ENCODE peak calls at places on chromosomes 12 and 14, in seven cellular contexts. S, C, Z, Q, J, O and W are unnamed samples.

GRCh38 chr14:68841030-68841809 is 48.4 kb upstream of the ZFP36L1 start:
- DNase-seq in S (no peak), C (no peak), Z (no peak), Q (no peak), J (no peak), O (no peak), W (no peak)

GRCh38 chr14:101812071-101812470 is 50.6 kb downstream of the PPP2R5C start:
- DNase-seq in S (no peak), C (no peak), Z (no peak), Q (no peak), J (no peak), O (no peak), W (no peak)

GRCh38 chr12:120206228-120206627 is 5.3 kb upstream of the RPLP0 start:
- DNase-seq in S (no peak), C (no peak), Z (no peak), Q (no peak), J (no peak), O (no peak), W (no peak)

GRCh38 chr14:105861985-105862465 is 335.6 kb downstream of the TMEM121 start:
- DNase-seq in S (no peak), C (no peak), Z (no peak), Q (no peak), J (peak), O (no peak), W (no peak)

GRCh38 chr14:90024910-90025309 is 36.9 kb upstream of the KCNK13 start:
- DNase-seq in S (no peak), C (no peak), Z (no peak), Q (no peak), J (no peak), O (no peak), W (no peak)

GRCh38 chr12:33000016-33000415 is 103.4 kb upstream of the PKP2 start:
- DNase-seq in S (no peak), C (no peak), Z (no peak), Q (no peak), J (no peak), O (no peak), W (no peak)

GRCh38 chr12:121812921-121813896 is 9.4 kb downstream of the SETD1B start:
- DNase-seq in S (no peak), C (peak), Z (no peak), Q (no peak), J (no peak), O (no peak), W (no peak)

GRCh38 chr14:72513994-72514659 is 379.8 kb downstream of the DPF3 start:
- DNase-seq in S (peak), C (peak), Z (no peak), Q (peak), J (no peak), O (peak), W (peak)

GRCh38 chr14:104868060-104868740 is 3.1 kb downstream of the CEP170B start:
- DNase-seq in S (no peak), C (no peak), Z (no peak), Q (no peak), J (no peak), O (no peak), W (no peak)

GRCh38 chr12:111429760-111430417 is 24.2 kb downstream of the SH2B3 start:
- DNase-seq in S (no peak), C (no peak), Z (no peak), Q (peak), J (no peak), O (no peak), W (no peak)

GRCh38 chr12:93757792-93758694 is 80.9 kb downstream of the CRADD start:
- DNase-seq in S (no peak), C (peak), Z (no peak), Q (no peak), J (no peak), O (no peak), W (no peak)

GRCh38 chr12:53569174-53569557 is 57.0 kb downstream of the ATF7 start:
- DNase-seq in S (no peak), C (no peak), Z (peak), Q (no peak), J (no peak), O (no peak), W (no peak)

GRCh38 chr14:81471062-81471461 is 62.6 kb downstream of the SEL1L start:
- DNase-seq in S (no peak), C (no peak), Z (no peak), Q (no peak), J (no peak), O (no peak), W (no peak)

GRCh38 chr12:32053881-32054624 is 52.6 kb upstream of the BICD1 start:
- DNase-seq in S (no peak), C (peak), Z (no peak), Q (no peak), J (no peak), O (peak), W (no peak)

GRCh38 chr14:71538949-71539659 is 393.1 kb upstream of the RGS6 start:
- DNase-seq in S (no peak), C (no peak), Z (no peak), Q (no peak), J (no peak), O (no peak), W (no peak)

GRCh38 chr14:24284501-24285035 is 13.2 kb upstream of the RABGGTA start:
- DNase-seq in S (no peak), C (no peak), Z (no peak), Q (no peak), J (no peak), O (no peak), W (no peak)

GRCh38 chr12:94621662-94622359 is 28.5 kb downstream of the TMCC3 start:
- DNase-seq in S (no peak), C (no peak), Z (no peak), Q (no peak), J (peak), O (no peak), W (no peak)

GRCh38 chr12:100404769-100405407 is 48.0 kb downstream of the SLC17A8 start:
- DNase-seq in S (peak), C (peak), Z (peak), Q (peak), J (peak), O (peak), W (no peak)

GRCh38 chr12:72024613-72025012 is 86.0 kb downstream of the TPH2 start:
- DNase-seq in S (no peak), C (no peak), Z (no peak), Q (no peak), J (no peak), O (no peak), W (no peak)

GRCh38 chr12:68786929-68787328 is 21.0 kb upstream of the MDM2 start:
- DNase-seq in S (no peak), C (no peak), Z (no peak), Q (no peak), J (no peak), O (peak), W (peak)

GRCh38 chr12:1171657-1172056 is 180.6 kb downstream of the ERC1 start:
- DNase-seq in S (no peak), C (no peak), Z (no peak), Q (no peak), J (no peak), O (no peak), W (no peak)

GRCh38 chr14:33404964-33405574 is 466.4 kb downstream of the NPAS3 start:
- DNase-seq in S (no peak), C (no peak), Z (no peak), Q (no peak), J (no peak), O (no peak), W (no peak)

GRCh38 chr12:32828552-32828951 is 68.0 kb downstream of the PKP2 start:
- DNase-seq in S (no peak), C (no peak), Z (no peak), Q (no peak), J (no peak), O (no peak), W (no peak)

GRCh38 chr12:104588048-104588942 is 131.5 kb downstream of the CHST11 start:
- DNase-seq in S (peak), C (no peak), Z (no peak), Q (no peak), J (no peak), O (no peak), W (no peak)

GRCh38 chr14:94485944-94486841 is 10.2 kb upstream of the SERPINA9 start:
- DNase-seq in S (peak), C (peak), Z (peak), Q (peak), J (no peak), O (peak), W (peak)

GRCh38 chr12:113101751-113102150 is 33.8 kb downstream of the RASAL1 start:
- DNase-seq in S (no peak), C (no peak), Z (no peak), Q (no peak), J (no peak), O (no peak), W (no peak)

GRCh38 chr14:105364100-105364708 is 34.1 kb upstream of the TEX22 start:
- DNase-seq in S (no peak), C (peak), Z (no peak), Q (peak), J (no peak), O (no peak), W (no peak)

GRCh38 chr12:31259136-31259881 is 66.6 kb downstream of the SINHCAF start:
- DNase-seq in S (no peak), C (no peak), Z (no peak), Q (no peak), J (no peak), O (no peak), W (no peak)

GRCh38 chr12:62522984-62523383 is 56.4 kb downstream of the MON2 start:
- DNase-seq in S (no peak), C (no peak), Z (no peak), Q (no peak), J (no peak), O (no peak), W (no peak)
- TF ChIP-seq JUND in S (no peak), C (no peak), Z (no peak), Q (no peak), J (no peak), O (no peak), W (no peak)

GRCh38 chr12:34298176-34298970 is 276.1 kb downstream of the ALG10 start:
- DNase-seq in S (no peak), C (no peak), Z (no peak), Q (no peak), J (no peak), O (no peak), W (no peak)
- TF ChIP-seq JUND in S (no peak), C (no peak), Z (no peak), Q (no peak), J (no peak), O (no peak), W (no peak)

GRCh38 chr12:14408208-14408607 is 42.7 kb downstream of the ATF7IP start:
- DNase-seq in S (no peak), C (peak), Z (no peak), Q (peak), J (no peak), O (no peak), W (peak)

GRCh38 chr12:14410177-14410576 is 44.7 kb downstream of the ATF7IP start:
- DNase-seq in S (no peak), C (no peak), Z (no peak), Q (no peak), J (no peak), O (no peak), W (no peak)

GRCh38 chr12:14416658-14417057 is 51.2 kb downstream of the ATF7IP start:
- DNase-seq in S (no peak), C (no peak), Z (no peak), Q (peak), J (no peak), O (peak), W (peak)

GRCh38 chr12:14410841-14411569 is 45.5 kb downstream of the ATF7IP start:
- DNase-seq in S (no peak), C (no peak), Z (no peak), Q (no peak), J (no peak), O (no peak), W (no peak)
- TF ChIP-seq JUND in S (no peak), C (peak), Z (no peak), Q (peak), J (no peak), O (no peak), W (no peak)

DNA sequence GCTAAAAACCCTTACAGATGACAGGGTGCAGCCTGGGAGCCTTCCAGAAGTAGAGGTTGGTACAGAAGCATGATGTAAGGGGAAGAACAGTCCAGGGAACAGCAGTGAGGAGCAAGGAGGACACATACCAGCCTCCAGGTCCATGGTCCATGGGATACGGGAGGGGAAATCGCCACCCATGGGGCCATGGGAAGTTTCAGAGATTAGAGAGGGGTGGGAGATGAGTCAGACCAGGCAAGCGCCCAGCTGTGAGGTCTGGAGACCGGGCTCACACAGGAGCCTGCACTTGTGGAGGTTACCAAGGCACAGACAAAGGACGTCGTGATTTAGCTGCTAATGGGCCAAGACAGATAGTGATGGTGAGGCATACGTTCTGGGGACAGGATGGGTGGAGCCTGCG is 17.5 kb upstream of the LRP1-AS start:
- DNase-seq in S (no peak), C (peak), Z (no peak), Q (no peak), J (no peak), O (no peak), W (no peak)
- TF ChIP-seq JUND in S (no peak), C (no peak), Z (no peak), Q (no peak), J (no peak), O (no peak), W (no peak)

DNA sequence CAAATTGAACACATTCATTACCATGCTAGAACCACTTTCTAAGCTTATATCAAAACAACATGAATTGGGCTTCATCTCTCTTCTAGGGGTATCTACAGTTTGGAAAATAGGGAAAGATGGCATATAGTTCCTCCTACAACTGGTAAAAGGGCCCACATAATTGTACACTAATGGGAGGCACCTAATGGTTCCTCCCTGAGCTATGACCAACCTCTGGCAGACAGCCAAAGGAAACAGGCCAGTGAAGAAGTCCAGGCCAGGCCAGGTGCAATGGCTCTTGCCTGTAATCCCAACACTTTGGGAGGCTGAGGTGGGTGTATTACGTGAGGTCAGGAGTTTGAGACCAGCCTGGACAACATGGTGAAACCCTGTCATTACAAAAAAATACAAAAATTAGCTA is 23.2 kb upstream of the APOF start:
- DNase-seq in S (peak), C (no peak), Z (no peak), Q (no peak), J (no peak), O (no peak), W (peak)
- TF ChIP-seq JUND in S (no peak), C (no peak), Z (no peak), Q (no peak), J (no peak), O (no peak), W (no peak)